ENCODE peak calls at places on chromosome 14, in five cellular contexts. O is A549, Y is OCI-LY7, G is tibial artery, B is mammary epithelial cell. V is an unnamed sample.

GRCh38 chr14:103522028-103522581 is 525 bp downstream of the CKB start:
- DNase-seq in O (no peak), Y (no peak), G (no peak), B (no peak), V (peak; percentile 19)

GRCh38 chr14:61568572-61569011 is 126.7 kb upstream of the HIF1A start:
- DNase-seq in O (no peak), Y (peak; percentile 98), G (no peak), B (no peak), V (peak; percentile 62)

GRCh38 chr14:93936245-93936644 is 9.1 kb downstream of the FAM181A start:
- DNase-seq in O (peak; percentile 41), Y (peak; percentile 59), G (no peak), B (peak; percentile 39), V (no peak)

GRCh38 chr14:105272623-105273022 is 24.3 kb downstream of the BTBD6 start:
- DNase-seq in O (no peak), Y (no peak), G (no peak), B (no peak), V (no peak)

GRCh38 chr14:105881021-105881930 is 354.9 kb downstream of the TMEM121 start:
- DNase-seq in O (no peak), Y (no peak), G (peak; percentile 11), B (no peak), V (no peak)

GRCh38 chr14:21385170-21385904 is 1.5 kb upstream of the SUPT16H start:
- DNase-seq in O (no peak), Y (peak; percentile 65), G (no peak), B (no peak), V (peak; percentile 43)

GRCh38 chr14:103091041-103091882 is 3.3 kb upstream of the EXOC3L4 start:
- DNase-seq in O (peak; percentile 88), Y (peak; percentile 62), G (no peak), B (no peak), V (peak; percentile 66)

GRCh38 chr14:44988694-44989093 is 26.7 kb downstream of the TOGARAM1 start:
- DNase-seq in O (no peak), Y (peak; percentile 13), G (no peak), B (no peak), V (no peak)

GRCh38 chr14:75119056-75119455 is 7.8 kb downstream of the NEK9 start:
- DNase-seq in O (no peak), Y (no peak), G (no peak), B (no peak), V (no peak)

GRCh38 chr14:89432226-89432625 is 15.2 kb upstream of the FOXN3 start:
- DNase-seq in O (no peak), Y (no peak), G (no peak), B (no peak), V (no peak)

GRCh38 chr14:105478624-105479305 is 4.1 kb downstream of the CRIP2 start:
- DNase-seq in O (no peak), Y (no peak), G (no peak), B (no peak), V (peak; percentile 42)

GRCh38 chr14:43135877-43136411 is 1371.1 kb downstream of the FSCB start:
- DNase-seq in O (no peak), Y (no peak), G (no peak), B (no peak), V (no peak)

GRCh38 chr14:68173227-68173972 is 353.8 kb downstream of the RAD51B start:
- DNase-seq in O (no peak), Y (no peak), G (no peak), B (no peak), V (no peak)

GRCh38 chr14:77144412-77145115 is 3.0 kb upstream of the ZDHHC22 start:
- DNase-seq in O (no peak), Y (no peak), G (no peak), B (no peak), V (no peak)

GRCh38 chr14:93369393-93370266 is 22.6 kb downstream of the COX8C start:
- DNase-seq in O (no peak), Y (peak; percentile 34), G (no peak), B (peak; percentile 11), V (no peak)

GRCh38 chr14:72256055-72256454 is 323.8 kb downstream of the RGS6 start:
- DNase-seq in O (no peak), Y (no peak), G (no peak), B (peak; percentile 56), V (no peak)

GRCh38 chr14:83309211-83309610 is 1775.6 kb upstream of the SEL1L start:
- DNase-seq in O (no peak), Y (no peak), G (no peak), B (no peak), V (no peak)

GRCh38 chr14:72054929-72055328 is 122.7 kb downstream of the RGS6 start:
- DNase-seq in O (no peak), Y (no peak), G (no peak), B (no peak), V (no peak)

DNA sequence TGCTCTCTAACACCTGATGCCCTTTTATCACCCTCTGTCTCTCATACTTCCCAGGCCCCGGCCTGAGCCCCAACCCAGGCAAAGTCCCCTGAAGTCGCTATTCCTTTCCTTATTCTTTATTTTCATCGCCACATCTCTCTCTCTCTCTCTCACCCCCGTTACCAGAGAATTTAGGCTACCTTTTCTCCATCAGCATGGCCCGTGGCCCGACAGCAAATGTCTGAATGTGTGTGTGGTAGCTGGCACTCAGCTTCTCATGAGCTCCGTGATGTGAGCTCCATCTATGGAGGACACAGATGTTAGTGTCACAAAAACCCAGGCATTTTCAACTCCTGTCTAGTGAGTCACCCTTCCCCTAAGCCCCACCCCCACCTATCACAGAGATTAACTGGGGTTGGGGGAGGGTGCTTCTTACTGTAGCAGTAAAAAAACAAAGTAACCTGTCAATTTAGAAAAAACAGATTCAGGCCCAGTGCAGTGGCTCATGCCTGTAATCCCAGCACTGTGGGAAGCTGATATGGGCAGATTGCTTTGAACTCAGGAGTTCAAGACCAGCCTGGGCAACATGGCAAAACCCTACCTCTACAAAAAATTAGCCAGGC is 53.8 kb downstream of the VCPKMT start:
- DNase-seq in O (peak; percentile 72), Y (peak; percentile 91), G (no peak), B (peak; percentile 69), V (peak; percentile 87)
- H3K4me1 ChIP-seq in O (peaks cover 43% of the 10 kb centered on the region), Y (peaks cover 59% of the 10 kb centered on the region), G (peaks cover 34% of the 10 kb centered on the region), B (peaks cover 36% of the 10 kb centered on the region), V (peaks cover 81% of the 10 kb centered on the region)

GRCh38 chr14:85974602-85975001 is 444.7 kb downstream of the FLRT2 start:
- DNase-seq in O (no peak), Y (no peak), G (no peak), B (no peak), V (no peak)

DNA sequence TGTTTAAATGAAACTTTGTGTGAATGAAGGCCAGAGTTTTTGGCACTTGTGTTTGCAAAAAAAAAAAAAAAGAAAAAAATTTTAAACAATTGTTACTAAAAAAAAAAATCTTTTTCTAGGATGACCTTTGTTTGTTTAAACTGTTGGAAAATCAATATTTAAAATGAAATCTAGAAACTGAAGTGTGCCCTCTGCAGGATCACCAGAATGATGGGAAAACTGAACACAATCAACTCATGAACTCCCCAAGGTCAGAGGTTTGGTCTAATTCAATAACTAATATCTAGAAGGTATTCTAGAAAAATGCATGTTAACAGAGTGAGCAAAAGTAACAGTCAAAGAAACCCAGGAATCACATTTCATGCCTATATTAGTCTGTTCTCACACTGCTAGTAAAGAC is 448.9 kb downstream of the FLRT2 start:
- DNase-seq in O (no peak), Y (no peak), G (no peak), B (no peak), V (no peak)
- H3K9me3 ChIP-seq in O (no peaks in the 10 kb centered on the region), Y (no peaks in the 10 kb centered on the region), G (no peaks in the 10 kb centered on the region), B (no peaks in the 10 kb centered on the region), V (no peaks in the 10 kb centered on the region)

GRCh38 chr14:23545740-23546411 is 5.7 kb downstream of the ZFHX2 start:
- DNase-seq in O (no peak), Y (no peak), G (no peak), B (no peak), V (no peak)
- H3K4me1 ChIP-seq in O (peaks cover 4% of the 10 kb centered on the region), Y (peaks cover 7% of the 10 kb centered on the region), G (peaks cover 9% of the 10 kb centered on the region), B (peaks cover 4% of the 10 kb centered on the region), V (peaks cover 5% of the 10 kb centered on the region)

GRCh38 chr14:87264386-87264785 is 728.6 kb downstream of the GALC start:
- DNase-seq in O (no peak), Y (no peak), G (no peak), B (peak; percentile 86), V (no peak)
- H3K9me3 ChIP-seq in O (peaks cover 2% of the 10 kb centered on the region), Y (no peaks in the 10 kb centered on the region), G (no peaks in the 10 kb centered on the region), B (no peaks in the 10 kb centered on the region), V (no peaks in the 10 kb centered on the region)

DNA sequence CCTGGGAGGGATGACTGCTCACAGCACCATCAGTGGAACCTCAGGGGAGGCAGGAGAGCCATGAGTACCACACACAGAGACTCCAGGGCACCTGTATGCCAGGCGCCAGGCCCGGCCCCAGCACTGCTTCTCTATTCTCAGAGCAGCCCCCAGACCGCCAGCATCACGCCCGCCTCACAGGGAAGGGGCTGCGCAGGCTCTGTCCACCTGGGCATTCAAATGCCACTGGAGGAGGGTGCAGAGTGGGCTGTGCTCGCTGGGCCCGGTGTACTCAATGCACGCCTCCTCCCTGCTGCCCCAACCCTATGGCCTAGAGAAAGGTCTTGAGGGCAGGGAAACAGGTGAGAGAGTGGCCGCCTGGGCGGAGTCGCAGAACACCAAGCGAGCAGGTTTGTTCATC is 43.6 kb downstream of the CCDC85C start:
- DNase-seq in O (no peak), Y (no peak), G (no peak), B (no peak), V (no peak)
- H3K4me1 ChIP-seq in O (peaks cover 49% of the 10 kb centered on the region), Y (no peaks in the 10 kb centered on the region), G (peaks cover 46% of the 10 kb centered on the region), B (peaks cover 20% of the 10 kb centered on the region), V (no peaks in the 10 kb centered on the region)

GRCh38 chr14:96914729-96915128 is 117.5 kb downstream of the VRK1 start:
- DNase-seq in O (no peak), Y (no peak), G (no peak), B (no peak), V (no peak)
- H3K9me3 ChIP-seq in O (peaks cover under 1% of the 10 kb centered on the region), Y (no peaks in the 10 kb centered on the region), G (peaks cover 2% of the 10 kb centered on the region), B (no peaks in the 10 kb centered on the region), V (no peaks in the 10 kb centered on the region)

DNA sequence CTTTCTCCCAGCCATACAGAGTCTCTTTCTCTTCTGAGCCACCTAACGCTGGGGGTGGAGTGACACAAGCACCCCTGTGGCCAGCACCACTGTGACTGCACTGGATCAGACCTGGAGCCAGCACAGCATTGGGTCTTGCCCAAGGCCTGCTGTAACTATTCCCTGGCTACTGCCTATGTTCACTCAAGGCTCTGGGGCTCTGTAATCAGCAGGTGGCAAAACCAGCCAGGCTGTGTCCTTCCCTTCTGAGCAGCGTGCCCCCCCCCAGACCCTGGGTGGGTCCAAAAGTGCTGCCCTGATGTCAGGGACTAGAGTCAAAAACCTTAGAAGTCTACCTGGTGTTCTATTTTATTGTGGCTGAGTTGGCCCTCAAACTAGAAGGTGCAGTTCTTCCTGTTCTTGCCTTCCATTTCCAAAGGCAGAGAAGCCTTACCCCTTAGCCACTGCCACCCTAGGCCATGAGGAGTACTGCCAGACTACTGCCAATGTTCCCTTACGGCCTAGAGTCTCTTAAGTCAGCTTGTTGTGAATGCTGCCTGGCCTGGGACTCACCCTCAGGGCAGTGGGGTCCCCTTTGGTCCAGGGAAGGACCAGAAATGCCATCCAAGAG is 49.9 kb downstream of the PELI2 start:
- DNase-seq in O (no peak), Y (no peak), G (no peak), B (no peak), V (no peak)
- H3K4me1 ChIP-seq in O (peaks cover 13% of the 10 kb centered on the region), Y (no peaks in the 10 kb centered on the region), G (peaks cover 33% of the 10 kb centered on the region), B (no peaks in the 10 kb centered on the region), V (peaks cover 16% of the 10 kb centered on the region)

DNA sequence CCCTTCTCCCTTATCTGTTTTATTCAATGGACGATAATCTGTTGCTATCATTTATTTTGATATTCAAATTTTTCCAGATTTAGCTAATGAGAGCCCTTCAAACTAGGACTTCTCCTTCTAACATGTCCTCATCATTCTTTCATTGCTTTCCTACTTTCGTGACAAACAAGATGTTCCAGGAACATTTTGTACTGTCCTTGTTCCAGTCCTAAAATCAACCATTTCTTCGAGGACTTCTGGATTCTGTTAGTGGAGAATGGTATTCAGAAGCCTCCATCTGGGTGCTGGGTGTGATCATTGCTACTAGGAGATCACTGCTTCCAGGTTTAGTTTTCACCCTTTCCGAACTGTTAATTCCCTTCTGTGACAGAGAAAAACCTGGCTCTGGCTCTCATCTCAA is 29.5 kb upstream of the FBXO34 start:
- DNase-seq in O (no peak), Y (no peak), G (no peak), B (no peak), V (no peak)
- H3K9me3 ChIP-seq in O (no peaks in the 10 kb centered on the region), Y (no peaks in the 10 kb centered on the region), G (no peaks in the 10 kb centered on the region), B (no peaks in the 10 kb centered on the region), V (no peaks in the 10 kb centered on the region)

V was measured in CD4-positive, alpha-beta memory T cell.